ENCODE peak calls at places on chromosomes 5 and 9, in ten cellular contexts. I, E, K, M, H, C, O, P, V and Q are unnamed samples.

GRCh38 chr9:113590991-113591898 is 127.7 kb downstream of the RGS3 start:
- DNase-seq in I (peak; percentile 76), E (peak; percentile 44), K (peak; percentile 83), M (peak; percentile 26), H (peak; percentile 33), C (peak; percentile 79), O (peak; percentile 58), P (peak; percentile 89), V (peak; percentile 80), Q (peak; percentile 52)

GRCh38 chr5:132838516-132839282 is 8.3 kb upstream of the SHROOM1 start:
- DNase-seq in I (no peak), E (no peak), K (no peak), M (no peak), H (no peak), C (no peak), O (no peak), P (no peak), V (no peak), Q (no peak)

GRCh38 chr5:17004441-17005086 is 68.5 kb upstream of the MYO10 start:
- DNase-seq in I (no peak), E (no peak), K (no peak), M (no peak), H (no peak), C (no peak), O (no peak), P (no peak), V (no peak), Q (no peak)

GRCh38 chr5:8848997-8849585 is 696.8 kb downstream of the SEMA5A start:
- DNase-seq in I (peak; percentile 73), E (no peak), K (peak; percentile 91), M (no peak), H (no peak), C (no peak), O (peak; percentile 75), P (no peak), V (no peak), Q (no peak)

GRCh38 chr5:107670028-107670926 is 460 bp downstream of the EFNA5 start:
- DNase-seq in I (peak; percentile 47), E (no peak), K (peak; percentile 47), M (no peak), H (no peak), C (peak; percentile 32), O (peak; percentile 56), P (no peak), V (peak; percentile 56), Q (peak; percentile 29)

GRCh38 chr5:151810449-151810848 is 38.7 kb downstream of the G3BP1 start:
- DNase-seq in I (no peak), E (no peak), K (no peak), M (no peak), H (no peak), C (no peak), O (no peak), P (no peak), V (no peak), Q (no peak)

GRCh38 chr9:22986556-22986955 is 539.9 kb downstream of the DMRTA1 start:
- DNase-seq in I (no peak), E (no peak), K (peak; percentile 3), M (no peak), H (no peak), C (no peak), O (no peak), P (no peak), V (no peak), Q (no peak)

GRCh38 chr5:172770675-172771438 is at the start of gene DUSP1:
- DNase-seq in I (peak; percentile 99), E (peak; percentile 94), K (peak; percentile 98), M (peak; percentile 98), H (peak; percentile 98), C (peak; percentile 98), O (peak; percentile 95), P (peak; percentile 99), V (peak; percentile 99), Q (peak; percentile 97)

GRCh38 chr9:108047264-108047663 is 557.7 kb upstream of the KLF4 start:
- DNase-seq in I (peak; percentile 32), E (no peak), K (no peak), M (no peak), H (no peak), C (no peak), O (peak; percentile 72), P (no peak), V (no peak), Q (no peak)

GRCh38 chr5:40991168-40991980 is 79.8 kb downstream of the MROH2B start:
- DNase-seq in I (peak; percentile 94), E (no peak), K (peak; percentile 6), M (no peak), H (no peak), C (peak; percentile 50), O (peak; percentile 32), P (peak; percentile 85), V (no peak), Q (no peak)

GRCh38 chr9:135244751-135245221 is 157.3 kb downstream of the OLFM1 start:
- DNase-seq in I (no peak), E (no peak), K (no peak), M (no peak), H (no peak), C (no peak), O (no peak), P (peak; percentile 77), V (no peak), Q (no peak)